ENCODE peak calls at places on chromosomes 5 and 9, in ten cellular contexts. One of them, this sample, is unnamed.
A peak's percentile ranks its signal among the peaks of the same experiment; 100 is the strongest.

GRCh38 chr5:1516615-1517601 is 6.9 kb downstream of the LPCAT1 start:
- DNase-seq in bronchial epithelial cell: peak; percentile 45
- DNase-seq in astrocyte of the spinal cord: peak; percentile 66
- DNase-seq in tibial artery: peak; percentile 19
- DNase-seq in sigmoid colon: peak; percentile 54
- DNase-seq in fibroblast of pulmonary artery: peak; percentile 67
- DNase-seq in neural progenitor cell: no peak
- DNase-seq in right lobe of liver: peak; percentile 48
- DNase-seq in NB4: no peak
- DNase-seq in stomach: peak; percentile 25
- DNase-seq in this sample: no peak

GRCh38 chr9:128340691-128341434 is 536 bp downstream of the SLC27A4 start:
- DNase-seq in bronchial epithelial cell: no peak
- DNase-seq in astrocyte of the spinal cord: no peak
- DNase-seq in tibial artery: no peak
- DNase-seq in sigmoid colon: no peak
- DNase-seq in fibroblast of pulmonary artery: no peak
- DNase-seq in neural progenitor cell: peak; percentile 48
- DNase-seq in right lobe of liver: peak; percentile 31
- DNase-seq in NB4: no peak
- DNase-seq in stomach: peak; percentile 27
- DNase-seq in this sample: no peak

GRCh38 chr9:111271481-111272080 is 58.4 kb downstream of the OR2K2 start:
- DNase-seq in bronchial epithelial cell: no peak
- DNase-seq in astrocyte of the spinal cord: peak; percentile 44
- DNase-seq in tibial artery: no peak
- DNase-seq in sigmoid colon: no peak
- DNase-seq in fibroblast of pulmonary artery: peak; percentile 9
- DNase-seq in neural progenitor cell: no peak
- DNase-seq in right lobe of liver: no peak
- DNase-seq in NB4: no peak
- DNase-seq in stomach: no peak
- DNase-seq in this sample: no peak

GRCh38 chr5:122444411-122444810 is 132.4 kb downstream of the SNCAIP start:
- DNase-seq in bronchial epithelial cell: no peak
- DNase-seq in astrocyte of the spinal cord: no peak
- DNase-seq in tibial artery: no peak
- DNase-seq in sigmoid colon: no peak
- DNase-seq in fibroblast of pulmonary artery: no peak
- DNase-seq in neural progenitor cell: no peak
- DNase-seq in right lobe of liver: no peak
- DNase-seq in NB4: no peak
- DNase-seq in stomach: no peak
- DNase-seq in this sample: no peak

GRCh38 chr9:69223605-69224004 is 49.5 kb downstream of the TJP2 start:
- DNase-seq in bronchial epithelial cell: peak; percentile 46
- DNase-seq in astrocyte of the spinal cord: peak; percentile 70
- DNase-seq in tibial artery: no peak
- DNase-seq in sigmoid colon: no peak
- DNase-seq in fibroblast of pulmonary artery: peak; percentile 80
- DNase-seq in neural progenitor cell: peak; percentile 73
- DNase-seq in right lobe of liver: no peak
- DNase-seq in NB4: peak; percentile 12
- DNase-seq in stomach: no peak
- DNase-seq in this sample: no peak

GRCh38 chr5:22514231-22514630 is 338.9 kb downstream of the CDH12 start:
- DNase-seq in bronchial epithelial cell: no peak
- DNase-seq in astrocyte of the spinal cord: peak; percentile 1
- DNase-seq in tibial artery: no peak
- DNase-seq in sigmoid colon: no peak
- DNase-seq in fibroblast of pulmonary artery: no peak
- DNase-seq in neural progenitor cell: no peak
- DNase-seq in right lobe of liver: no peak
- DNase-seq in NB4: no peak
- DNase-seq in stomach: no peak
- DNase-seq in this sample: no peak

GRCh38 chr5:35030426-35030825 is 17.3 kb downstream of the AGXT2 start:
- DNase-seq in bronchial epithelial cell: no peak
- DNase-seq in astrocyte of the spinal cord: no peak
- DNase-seq in tibial artery: no peak
- DNase-seq in sigmoid colon: no peak
- DNase-seq in fibroblast of pulmonary artery: no peak
- DNase-seq in neural progenitor cell: no peak
- DNase-seq in right lobe of liver: no peak
- DNase-seq in NB4: peak; percentile 30
- DNase-seq in stomach: no peak
- DNase-seq in this sample: no peak

GRCh38 chr5:109413463-109413862 is 3.7 kb upstream of the PJA2 start:
- DNase-seq in bronchial epithelial cell: no peak
- DNase-seq in astrocyte of the spinal cord: peak; percentile 93
- DNase-seq in tibial artery: no peak
- DNase-seq in sigmoid colon: peak; percentile 69
- DNase-seq in fibroblast of pulmonary artery: peak; percentile 38
- DNase-seq in neural progenitor cell: peak; percentile 58
- DNase-seq in right lobe of liver: no peak
- DNase-seq in NB4: no peak
- DNase-seq in stomach: peak; percentile 41
- DNase-seq in this sample: no peak

GRCh38 chr5:51279983-51280382 is 103.3 kb upstream of the ISL1 start:
- DNase-seq in bronchial epithelial cell: no peak
- DNase-seq in astrocyte of the spinal cord: no peak
- DNase-seq in tibial artery: no peak
- DNase-seq in sigmoid colon: no peak
- DNase-seq in fibroblast of pulmonary artery: no peak
- DNase-seq in neural progenitor cell: peak; percentile 11
- DNase-seq in right lobe of liver: no peak
- DNase-seq in NB4: no peak
- DNase-seq in stomach: no peak
- DNase-seq in this sample: no peak

GRCh38 chr5:31854625-31855526 is 215.9 kb downstream of the PDZD2 start:
- DNase-seq in bronchial epithelial cell: peak; percentile 34
- DNase-seq in astrocyte of the spinal cord: peak; percentile 62
- DNase-seq in tibial artery: no peak
- DNase-seq in sigmoid colon: peak; percentile 74
- DNase-seq in fibroblast of pulmonary artery: peak; percentile 30
- DNase-seq in neural progenitor cell: peak; percentile 83
- DNase-seq in right lobe of liver: peak; percentile 33
- DNase-seq in NB4: no peak
- DNase-seq in stomach: peak; percentile 50
- DNase-seq in this sample: no peak

GRCh38 chr5:144369001-144369400 is 198.3 kb downstream of the KCTD16 start:
- DNase-seq in bronchial epithelial cell: no peak
- DNase-seq in astrocyte of the spinal cord: no peak
- DNase-seq in tibial artery: no peak
- DNase-seq in sigmoid colon: no peak
- DNase-seq in fibroblast of pulmonary artery: no peak
- DNase-seq in neural progenitor cell: no peak
- DNase-seq in right lobe of liver: no peak
- DNase-seq in NB4: no peak
- DNase-seq in stomach: peak; percentile 32
- DNase-seq in this sample: no peak

GRCh38 chr5:97425511-97425910 is 242.5 kb upstream of the RIOK2 start:
- DNase-seq in bronchial epithelial cell: peak; percentile 14
- DNase-seq in astrocyte of the spinal cord: no peak
- DNase-seq in tibial artery: no peak
- DNase-seq in sigmoid colon: no peak
- DNase-seq in fibroblast of pulmonary artery: peak; percentile 46
- DNase-seq in neural progenitor cell: peak; percentile 53
- DNase-seq in right lobe of liver: no peak
- DNase-seq in NB4: peak; percentile 6
- DNase-seq in stomach: no peak
- DNase-seq in this sample: no peak
- TF ChIP-seq CTCF in bronchial epithelial cell: peak; percentile 19
- TF ChIP-seq CTCF in astrocyte of the spinal cord: peak; percentile 45
- TF ChIP-seq CTCF in tibial artery: no peak
- TF ChIP-seq CTCF in sigmoid colon: no peak
- TF ChIP-seq CTCF in fibroblast of pulmonary artery: peak; percentile 56
- TF ChIP-seq CTCF in neural progenitor cell: peak; percentile 65
- TF ChIP-seq CTCF in right lobe of liver: no peak
- TF ChIP-seq CTCF in NB4: no peak
- TF ChIP-seq CTCF in stomach: no peak
- TF ChIP-seq CTCF in this sample: peak; percentile 52

DNA sequence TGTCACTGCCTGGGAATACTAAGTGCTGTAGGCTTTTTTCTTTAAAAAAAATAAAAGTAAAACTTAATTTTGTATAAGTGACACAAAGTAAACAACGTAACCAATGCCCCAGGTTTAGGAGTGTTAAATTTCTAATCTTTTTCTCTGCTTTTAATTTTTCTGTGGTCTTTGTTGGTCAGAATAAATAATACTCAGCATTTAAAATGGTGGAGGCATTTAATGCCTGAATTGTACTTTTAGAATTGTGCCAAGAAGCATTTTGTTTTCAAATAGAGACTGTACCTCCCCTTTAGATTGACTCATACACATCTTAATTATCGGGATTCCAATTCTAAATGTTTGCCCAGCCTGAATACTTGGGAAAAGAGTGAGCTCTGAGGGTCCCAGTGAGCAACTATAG is 1.6 kb downstream of the DMXL1 start:
- DNase-seq in bronchial epithelial cell: no peak
- DNase-seq in astrocyte of the spinal cord: no peak
- DNase-seq in tibial artery: no peak
- DNase-seq in sigmoid colon: no peak
- DNase-seq in fibroblast of pulmonary artery: no peak
- DNase-seq in neural progenitor cell: no peak
- DNase-seq in right lobe of liver: no peak
- DNase-seq in NB4: no peak
- DNase-seq in stomach: no peak
- DNase-seq in this sample: no peak
- H3K4me3 ChIP-seq in bronchial epithelial cell: peak overlapping the region; percentile 99
- H3K4me3 ChIP-seq in astrocyte of the spinal cord: no peak overlapping the region
- H3K4me3 ChIP-seq in tibial artery: no peak overlapping the region
- H3K4me3 ChIP-seq in sigmoid colon: no peak overlapping the region
- H3K4me3 ChIP-seq in fibroblast of pulmonary artery: peak overlapping the region; percentile 87
- H3K4me3 ChIP-seq in neural progenitor cell: peak overlapping the region; percentile 58
- H3K4me3 ChIP-seq in right lobe of liver: peak overlapping the region; percentile 77
- H3K4me3 ChIP-seq in NB4: peak overlapping the region; percentile 93
- H3K4me3 ChIP-seq in stomach: no peak overlapping the region
- H3K4me3 ChIP-seq in this sample: peak overlapping the region; percentile 74

GRCh38 chr5:173318881-173319609 is 9.2 kb downstream of the STC2 start:
- DNase-seq in bronchial epithelial cell: no peak
- DNase-seq in astrocyte of the spinal cord: peak; percentile 31
- DNase-seq in tibial artery: no peak
- DNase-seq in sigmoid colon: no peak
- DNase-seq in fibroblast of pulmonary artery: no peak
- DNase-seq in neural progenitor cell: no peak
- DNase-seq in right lobe of liver: no peak
- DNase-seq in NB4: no peak
- DNase-seq in stomach: no peak
- DNase-seq in this sample: no peak

GRCh38 chr5:173321886-173322285 is 6.3 kb downstream of the STC2 start:
- DNase-seq in bronchial epithelial cell: no peak
- DNase-seq in astrocyte of the spinal cord: no peak
- DNase-seq in tibial artery: no peak
- DNase-seq in sigmoid colon: no peak
- DNase-seq in fibroblast of pulmonary artery: peak; percentile 64
- DNase-seq in neural progenitor cell: no peak
- DNase-seq in right lobe of liver: no peak
- DNase-seq in NB4: no peak
- DNase-seq in stomach: no peak
- DNase-seq in this sample: no peak

GRCh38 chr5:173319610-173320100 is 8.6 kb downstream of the STC2 start:
- DNase-seq in bronchial epithelial cell: no peak
- DNase-seq in astrocyte of the spinal cord: no peak
- DNase-seq in tibial artery: no peak
- DNase-seq in sigmoid colon: no peak
- DNase-seq in fibroblast of pulmonary artery: no peak
- DNase-seq in neural progenitor cell: no peak
- DNase-seq in right lobe of liver: no peak
- DNase-seq in NB4: no peak
- DNase-seq in stomach: no peak
- DNase-seq in this sample: no peak

GRCh38 chr5:173318338-173318737 is 9.9 kb downstream of the STC2 start:
- DNase-seq in bronchial epithelial cell: no peak
- DNase-seq in astrocyte of the spinal cord: no peak
- DNase-seq in tibial artery: no peak
- DNase-seq in sigmoid colon: no peak
- DNase-seq in fibroblast of pulmonary artery: no peak
- DNase-seq in neural progenitor cell: no peak
- DNase-seq in right lobe of liver: no peak
- DNase-seq in NB4: no peak
- DNase-seq in stomach: no peak
- DNase-seq in this sample: no peak

GRCh38 chr5:173320259-173320658 is 8.0 kb downstream of the STC2 start:
- DNase-seq in bronchial epithelial cell: no peak
- DNase-seq in astrocyte of the spinal cord: no peak
- DNase-seq in tibial artery: no peak
- DNase-seq in sigmoid colon: peak; percentile 84
- DNase-seq in fibroblast of pulmonary artery: no peak
- DNase-seq in neural progenitor cell: no peak
- DNase-seq in right lobe of liver: peak; percentile 81
- DNase-seq in NB4: no peak
- DNase-seq in stomach: no peak
- DNase-seq in this sample: no peak
- TF ChIP-seq CTCF in bronchial epithelial cell: no peak
- TF ChIP-seq CTCF in astrocyte of the spinal cord: peak; percentile 23
- TF ChIP-seq CTCF in tibial artery: no peak
- TF ChIP-seq CTCF in sigmoid colon: peak; percentile 45
- TF ChIP-seq CTCF in fibroblast of pulmonary artery: no peak
- TF ChIP-seq CTCF in neural progenitor cell: peak; percentile 13
- TF ChIP-seq CTCF in right lobe of liver: no peak
- TF ChIP-seq CTCF in NB4: no peak
- TF ChIP-seq CTCF in stomach: no peak
- TF ChIP-seq CTCF in this sample: no peak

GRCh38 chr9:137304383-137305059 is 2.5 kb upstream of the NRARP start:
- DNase-seq in bronchial epithelial cell: no peak
- DNase-seq in astrocyte of the spinal cord: no peak
- DNase-seq in tibial artery: no peak
- DNase-seq in sigmoid colon: no peak
- DNase-seq in fibroblast of pulmonary artery: peak; percentile 25
- DNase-seq in neural progenitor cell: peak; percentile 27
- DNase-seq in right lobe of liver: no peak
- DNase-seq in NB4: no peak
- DNase-seq in stomach: no peak
- DNase-seq in this sample: no peak

GRCh38 chr9:137305060-137305787 is 3.2 kb upstream of the NRARP start:
- DNase-seq in bronchial epithelial cell: peak; percentile 55
- DNase-seq in astrocyte of the spinal cord: peak; percentile 39
- DNase-seq in tibial artery: no peak
- DNase-seq in sigmoid colon: no peak
- DNase-seq in fibroblast of pulmonary artery: no peak
- DNase-seq in neural progenitor cell: peak; percentile 90
- DNase-seq in right lobe of liver: peak; percentile 68
- DNase-seq in NB4: no peak
- DNase-seq in stomach: peak; percentile 69
- DNase-seq in this sample: no peak

GRCh38 chr9:137306546-137307254 is 4.6 kb upstream of the NRARP start:
- DNase-seq in bronchial epithelial cell: no peak
- DNase-seq in astrocyte of the spinal cord: no peak
- DNase-seq in tibial artery: no peak
- DNase-seq in sigmoid colon: no peak
- DNase-seq in fibroblast of pulmonary artery: no peak
- DNase-seq in neural progenitor cell: no peak
- DNase-seq in right lobe of liver: peak; percentile 34
- DNase-seq in NB4: no peak
- DNase-seq in stomach: no peak
- DNase-seq in this sample: no peak

GRCh38 chr9:137307255-137308101 is 5.4 kb upstream of the NRARP start:
- DNase-seq in bronchial epithelial cell: no peak
- DNase-seq in astrocyte of the spinal cord: no peak
- DNase-seq in tibial artery: no peak
- DNase-seq in sigmoid colon: no peak
- DNase-seq in fibroblast of pulmonary artery: no peak
- DNase-seq in neural progenitor cell: peak; percentile 13
- DNase-seq in right lobe of liver: peak; percentile 26
- DNase-seq in NB4: peak; percentile 64
- DNase-seq in stomach: no peak
- DNase-seq in this sample: no peak

GRCh38 chr9:137305788-137306545 is 3.9 kb upstream of the NRARP start:
- DNase-seq in bronchial epithelial cell: no peak
- DNase-seq in astrocyte of the spinal cord: no peak
- DNase-seq in tibial artery: no peak
- DNase-seq in sigmoid colon: no peak
- DNase-seq in fibroblast of pulmonary artery: no peak
- DNase-seq in neural progenitor cell: peak; percentile 15
- DNase-seq in right lobe of liver: peak; percentile 46
- DNase-seq in NB4: no peak
- DNase-seq in stomach: no peak
- DNase-seq in this sample: no peak
- H3K4me3 ChIP-seq in bronchial epithelial cell: no peak overlapping the region
- H3K4me3 ChIP-seq in astrocyte of the spinal cord: no peak overlapping the region
- H3K4me3 ChIP-seq in tibial artery: no peak overlapping the region
- H3K4me3 ChIP-seq in sigmoid colon: no peak overlapping the region
- H3K4me3 ChIP-seq in fibroblast of pulmonary artery: no peak overlapping the region
- H3K4me3 ChIP-seq in neural progenitor cell: no peak overlapping the region
- H3K4me3 ChIP-seq in right lobe of liver: no peak overlapping the region
- H3K4me3 ChIP-seq in NB4: no peak overlapping the region
- H3K4me3 ChIP-seq in stomach: no peak overlapping the region
- H3K4me3 ChIP-seq in this sample: no peak overlapping the region